ENCODE peak calls at places on chromosome 10, in seven cellular contexts. V is tibial nerve, X is heart left ventricle, K is IMR-90, A is GM12891, N is endothelial cell of umbilical vein, U is stomach. D is an unnamed sample.
A peak's percentile ranks its signal among the peaks of the same experiment; 100 is the strongest.

GRCh38 chr10:23015021-23015707 is 80.2 kb upstream of the MSRB2 start:
- DNase-seq in U (no peak), N (no peak), V (no peak), X (no peak), K (no peak), A (no peak), D (no peak)

GRCh38 chr10:100810835-100811116 is 65.4 kb downstream of the PAX2 start:
- DNase-seq in K (no peak), N (no peak), V (no peak), U (no peak), A (no peak), X (no peak), D (no peak)

GRCh38 chr10:111175786-111176185 is 99.0 kb downstream of the ADRA2A start:
- DNase-seq in V (no peak), X (no peak), U (no peak), N (no peak), K (no peak), A (no peak), D (no peak)

GRCh38 chr10:30751678-30752331 is 122.3 kb upstream of the LYZL2 start:
- DNase-seq in X (no peak), V (peak; percentile 74), K (peak; percentile 75), A (peak; percentile 61), U (peak; percentile 31), N (peak; percentile 76), D (peak; percentile 69)

GRCh38 chr10:117610321-117610720 is 67.8 kb downstream of the EMX2 start:
- DNase-seq in X (no peak), V (no peak), U (no peak), N (no peak), K (no peak), A (no peak), D (no peak)

GRCh38 chr10:129945031-129945430 is 19.0 kb downstream of the EBF3 start:
- DNase-seq in X (no peak), V (no peak), U (no peak), K (no peak), A (no peak), N (no peak), D (no peak)

GRCh38 chr10:104209575-104210198 is 22.5 kb downstream of the CFAP43 start:
- DNase-seq in X (no peak), N (peak; percentile 55), V (no peak), U (no peak), A (no peak), K (peak; percentile 39), D (peak; percentile 27)

GRCh38 chr10:71820966-71821365 is 30.1 kb downstream of the PSAP start:
- DNase-seq in U (no peak), V (no peak), X (no peak), A (no peak), N (no peak), K (no peak), D (no peak)

GRCh38 chr10:106947643-106948042 is 216.9 kb downstream of the SORCS1 start:
- DNase-seq in N (no peak), K (no peak), U (no peak), A (no peak), X (no peak), V (no peak), D (no peak)

GRCh38 chr10:70111496-70111895 is 21.1 kb downstream of the AIFM2 start:
- DNase-seq in V (no peak), K (no peak), U (no peak), N (no peak), A (no peak), X (no peak), D (no peak)

GRCh38 chr10:79188154-79188763 is 119.5 kb downstream of the ZMIZ1 start:
- DNase-seq in X (no peak), A (no peak), N (no peak), V (no peak), U (no peak), K (no peak), D (no peak)

GRCh38 chr10:22427890-22428571 is 82.7 kb downstream of the SPAG6 start:
- DNase-seq in X (no peak), V (no peak), A (no peak), K (peak; percentile 90), N (peak; percentile 77), U (no peak), D (peak; percentile 21)

GRCh38 chr10:35194906-35195305 is 68.3 kb downstream of the CREM start:
- DNase-seq in V (no peak), A (no peak), U (no peak), N (peak; percentile 71), X (no peak), K (peak; percentile 91), D (no peak)

GRCh38 chr10:72379776-72380175 is 25.1 kb upstream of the DNAJB12 start:
- DNase-seq in A (no peak), X (no peak), K (peak; percentile 16), N (no peak), V (no peak), U (no peak), D (no peak)

GRCh38 chr10:11177926-11178453 is 160.3 kb downstream of the CELF2 start:
- DNase-seq in U (no peak), V (no peak), A (no peak), N (no peak), X (no peak), K (no peak), D (no peak)

DNA sequence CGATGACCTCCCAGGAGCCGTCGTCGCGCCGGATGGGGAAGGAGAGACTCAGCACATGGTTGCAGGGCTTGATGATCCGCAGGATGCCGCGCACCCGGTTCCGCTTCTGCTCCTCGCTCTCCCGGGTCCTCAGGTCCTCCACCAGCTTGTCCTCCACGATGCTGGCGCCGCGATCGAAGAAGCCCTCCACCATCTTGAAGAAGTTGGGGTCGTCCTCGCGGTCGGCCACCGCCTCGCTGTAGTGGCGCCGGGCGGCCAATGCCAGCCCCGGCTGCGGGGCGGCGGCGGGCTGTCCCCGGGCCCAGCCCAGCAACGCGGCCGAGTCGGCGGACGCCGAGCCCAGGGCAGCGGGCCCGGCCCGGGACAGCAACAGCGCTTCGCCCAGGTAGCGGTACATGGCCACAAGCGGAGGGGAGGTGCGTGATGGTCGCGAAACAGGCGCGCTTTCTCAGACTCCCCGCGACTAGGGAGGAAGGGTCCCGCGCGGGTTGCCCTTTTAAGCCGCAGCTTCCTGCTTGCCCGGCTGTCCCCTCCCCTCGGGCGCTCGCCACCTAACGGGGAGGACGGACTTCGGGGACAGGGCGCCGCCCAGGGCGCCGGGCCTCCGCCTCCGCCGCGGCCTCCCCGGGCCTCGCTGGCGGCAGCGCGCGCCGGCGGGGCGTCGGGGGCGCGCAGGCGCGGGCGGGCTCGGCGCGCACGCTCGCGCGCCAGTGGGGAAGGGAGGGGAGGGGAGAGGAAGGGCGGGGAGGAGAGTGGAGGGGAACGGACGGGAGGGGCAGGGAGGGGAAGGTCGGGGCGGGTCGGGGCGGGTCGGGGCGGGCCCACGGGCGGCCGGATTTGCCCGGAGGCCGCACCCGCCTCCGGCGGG is at the start of the genes GLUD1 and SHLD2:
- DNase-seq in X (peak; percentile 97), N (peak; percentile 82), K (peak; percentile 84), V (peak; percentile 85), A (peak; percentile 79), U (peak; percentile 92), D (peak; percentile 88)
- TF ChIP-seq POLR2A in X (no peak), N (peak; percentile 79), K (peak; percentile 87), V (peak; percentile 86), A (peak; percentile 78), U (no peak), D (peak; percentile 99)

DNA sequence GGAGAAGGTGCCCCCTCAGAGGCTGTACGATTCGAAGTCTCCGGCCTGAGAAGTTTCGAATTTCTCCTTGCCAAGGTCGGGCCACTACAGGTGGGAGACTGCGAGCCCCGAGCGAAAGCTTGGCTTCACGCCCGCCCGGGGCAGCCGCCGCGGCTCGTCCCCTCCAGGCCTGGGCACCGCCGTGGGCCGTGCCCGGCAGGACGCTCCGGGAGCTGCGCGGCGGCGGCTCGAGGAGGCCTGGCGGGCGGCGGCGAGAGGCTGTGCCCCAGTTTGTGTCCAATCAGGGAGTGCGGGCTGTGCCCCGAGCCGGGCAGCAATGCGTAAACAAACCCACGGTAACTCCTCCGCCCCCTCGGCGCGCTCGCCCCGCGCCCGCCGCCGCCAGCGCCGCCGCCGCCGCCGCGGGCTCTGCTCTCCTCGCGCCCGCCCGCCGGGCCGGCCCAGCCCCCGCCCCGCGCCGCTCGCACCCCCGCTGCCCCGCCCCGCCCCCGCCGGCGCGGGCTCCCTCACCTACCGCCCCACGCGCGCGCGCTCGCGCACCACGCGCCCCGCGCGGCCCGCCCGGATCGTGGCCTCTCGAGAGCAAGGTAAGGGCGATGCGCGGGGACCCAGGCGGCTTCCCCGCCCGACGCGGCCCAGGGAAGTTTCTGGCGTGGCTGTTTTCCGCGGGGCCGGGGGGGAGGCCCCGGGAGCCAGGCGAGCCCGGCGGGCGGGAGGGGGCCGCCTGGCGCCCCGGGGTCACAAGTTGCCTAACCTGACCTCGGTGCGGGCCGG is 57.8 kb upstream of the PCGF5 start:
- DNase-seq in N (peak; percentile 61), U (peak; percentile 82), X (peak; percentile 88), A (peak; percentile 47), K (peak; percentile 40), V (peak; percentile 44), D (peak; percentile 81)
- TF ChIP-seq POLR2A in N (no peak), U (no peak), X (no peak), A (no peak), K (peak; percentile 14), V (peak; percentile 61), D (peak; percentile 15)

GRCh38 chr10:33132626-33133025 is 174.6 kb upstream of the ITGB1 start:
- DNase-seq in A (no peak), K (no peak), V (no peak), N (no peak), U (no peak), X (no peak), D (no peak)

GRCh38 chr10:33136271-33136670 is 178.2 kb upstream of the ITGB1 start:
- DNase-seq in U (no peak), X (no peak), A (no peak), V (no peak), N (no peak), K (peak; percentile 77), D (no peak)

GRCh38 chr10:33133557-33133956 is 175.5 kb upstream of the ITGB1 start:
- DNase-seq in X (no peak), K (no peak), A (no peak), V (no peak), N (no peak), U (no peak), D (no peak)

GRCh38 chr10:33136781-33137180 is 178.8 kb upstream of the ITGB1 start:
- DNase-seq in V (no peak), U (no peak), X (no peak), A (no peak), K (peak; percentile 78), N (no peak), D (no peak)

GRCh38 chr10:33134011-33134751 is 176.2 kb upstream of the ITGB1 start:
- DNase-seq in V (no peak), K (peak; percentile 88), N (peak; percentile 90), A (no peak), U (no peak), X (no peak), D (no peak)
- TF ChIP-seq POLR2A in V (no peak), K (no peak), N (no peak), A (no peak), U (no peak), X (no peak), D (no peak)

DNA sequence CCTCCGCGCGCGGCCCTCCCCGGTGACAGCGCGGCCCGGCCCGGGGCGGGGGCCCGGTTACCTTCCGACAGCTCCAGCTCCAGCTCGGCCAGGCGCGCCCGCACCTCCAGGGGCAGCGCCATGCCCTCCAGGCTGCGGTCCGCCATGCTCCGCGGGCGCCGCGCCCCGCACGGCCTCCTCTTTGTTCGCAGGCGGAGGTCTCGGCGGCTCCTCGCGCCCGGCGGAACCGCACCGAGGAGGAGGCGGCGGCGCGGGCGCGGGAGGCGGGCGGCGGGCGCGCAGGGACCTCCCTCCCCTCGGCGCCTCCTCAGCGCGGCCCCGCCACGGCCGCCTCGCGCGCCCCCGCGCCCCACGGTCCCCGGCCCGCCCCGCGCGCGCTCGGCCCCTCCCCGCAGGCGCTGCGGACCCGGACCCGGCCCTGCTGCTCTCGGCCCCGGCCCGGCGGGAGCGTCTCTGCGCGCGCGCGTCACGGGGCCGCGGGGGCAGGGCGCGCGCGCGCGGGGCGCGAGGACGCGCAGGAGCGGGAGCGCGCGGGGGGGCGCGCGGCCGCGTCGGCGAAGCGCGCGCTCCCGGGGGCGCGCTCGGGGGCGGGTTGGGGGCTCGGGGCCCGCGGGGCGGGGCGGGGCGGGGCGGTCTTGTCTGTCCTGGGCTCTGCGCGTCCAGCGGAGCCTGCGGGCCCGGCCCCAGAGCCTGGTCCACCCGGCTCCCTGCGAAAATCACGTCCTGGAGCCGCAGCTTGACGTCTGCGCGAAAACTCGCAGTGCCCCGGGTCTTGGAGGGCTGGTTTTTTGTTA is at the start of gene DIP2C:
- DNase-seq in K (peak; percentile 77), U (peak; percentile 71), V (peak; percentile 54), N (peak; percentile 41), A (no peak), X (peak; percentile 85), D (peak; percentile 84)
- TF ChIP-seq POLR2A in K (peak; percentile 55), U (no peak), V (peak; percentile 62), N (no peak), A (no peak), X (no peak), D (peak; percentile 81)

D was measured in H54.